ENCODE peak calls at places on chromosomes 3 and 15, in nine cellular contexts. N is aorta; L is stimulated activated CD4-positive, alpha-beta T cell treated with anti-CD3 and anti-CD28 coated beads, Interleukin-4, amount 100 ng/mL, for 4 hours; Z is Ammon's horn; C is foreskin keratinocyte; R is GM03348; S is amniotic stem cell; U is HFFc6; K is psoas muscle. D is an unnamed sample.

GRCh38 chr3:5058463-5058862 is 63.6 kb upstream of the ARL8B start:
- DNase-seq in Z (peak; percentile 51), R (peak; percentile 74), C (peak; percentile 67), U (peak; percentile 75), S (no peak), L (no peak), K (no peak), N (no peak), D (no peak)

GRCh38 chr3:64691051-64691450 is 3.3 kb upstream of the ADAMTS9 start:
- DNase-seq in N (no peak), U (no peak), K (no peak), S (no peak), R (no peak), Z (no peak), C (peak; percentile 11), L (no peak), D (no peak)

GRCh38 chr3:1404270-1404669 is 311.4 kb downstream of the CNTN6 start:
- DNase-seq in U (no peak), N (no peak), L (no peak), S (no peak), R (no peak), Z (peak; percentile 7), C (peak; percentile 15), K (no peak), D (no peak)

GRCh38 chr3:49641921-49642707 is 32.0 kb upstream of the APEH start:
- DNase-seq in Z (no peak), C (no peak), L (no peak), N (no peak), U (no peak), K (peak; percentile 26), S (no peak), R (no peak), D (no peak)

GRCh38 chr3:139561428-139561827 is 21.9 kb upstream of the RBP1 start:
- DNase-seq in R (no peak), S (no peak), L (no peak), Z (no peak), K (no peak), C (no peak), N (no peak), U (no peak), D (no peak)

GRCh38 chr3:69309810-69310209 is 76.1 kb downstream of the FRMD4B start:
- DNase-seq in S (no peak), R (peak; percentile 32), C (peak; percentile 59), Z (no peak), N (no peak), L (no peak), K (no peak), U (peak; percentile 64), D (no peak)

GRCh38 chr3:54931182-54931581 is 3.3 kb upstream of the LRTM1 start:
- DNase-seq in K (no peak), C (no peak), Z (peak; percentile 92), U (no peak), S (no peak), R (no peak), N (no peak), L (no peak), D (no peak)

GRCh38 chr15:73678498-73678897 is 5.7 kb upstream of the CD276 start:
- DNase-seq in L (no peak), K (no peak), C (no peak), U (no peak), R (no peak), N (no peak), S (no peak), Z (no peak), D (no peak)

GRCh38 chr15:70775160-70775559 is 11.8 kb upstream of the UACA start:
- DNase-seq in U (peak; percentile 82), S (peak; percentile 41), Z (no peak), K (no peak), R (peak; percentile 83), L (no peak), N (no peak), C (peak; percentile 76), D (no peak)

GRCh38 chr3:13308406-13308805 is 111.7 kb downstream of the NUP210 start:
- DNase-seq in U (peak; percentile 48), K (peak; percentile 56), N (peak; percentile 65), L (no peak), C (no peak), S (no peak), Z (peak; percentile 82), R (peak; percentile 50), D (no peak)

GRCh38 chr3:156180077-156180476 is 59.7 kb downstream of the KCNAB1 start:
- DNase-seq in K (no peak), R (no peak), U (no peak), L (no peak), N (no peak), C (peak; percentile 40), S (no peak), Z (no peak), D (no peak)

GRCh38 chr3:18841422-18842343 is 306.6 kb upstream of the KCNH8 start:
- DNase-seq in S (no peak), K (no peak), Z (no peak), C (no peak), U (no peak), R (no peak), N (no peak), L (no peak), D (no peak)

GRCh38 chr3:164521644-164522043 is 556.7 kb downstream of the SI start:
- DNase-seq in Z (no peak), R (no peak), U (no peak), N (no peak), C (no peak), L (no peak), K (no peak), S (no peak), D (no peak)

GRCh38 chr3:23567917-23568316 is 237.8 kb upstream of the UBE2E1 start:
- DNase-seq in Z (peak; percentile 9), U (peak; percentile 97), R (peak; percentile 79), L (no peak), N (no peak), K (no peak), C (peak; percentile 95), S (peak; percentile 8), D (no peak)

GRCh38 chr15:45187894-45188830 is at the start of gene SHF:
- DNase-seq in L (peak; percentile 91), C (no peak), N (peak; percentile 86), S (no peak), K (peak; percentile 74), R (peak; percentile 77), U (no peak), Z (peak; percentile 77), D (peak; percentile 76)

GRCh38 chr15:99126195-99126594 is 21.3 kb downstream of the SYNM start:
- DNase-seq in K (peak; percentile 49), Z (no peak), S (no peak), L (no peak), R (no peak), U (no peak), N (no peak), C (no peak), D (no peak)

GRCh38 chr3:40120816-40121215 is 188.7 kb upstream of the EIF1B start:
- DNase-seq in C (peak; percentile 45), U (peak; percentile 60), K (no peak), L (no peak), R (peak; percentile 64), N (no peak), S (peak; percentile 67), Z (peak; percentile 31), D (no peak)

GRCh38 chr15:69666921-69667811 is 214.5 kb downstream of the RPLP1 start:
- DNase-seq in C (no peak), Z (peak; percentile 60), U (no peak), S (no peak), K (no peak), L (no peak), R (no peak), N (no peak), D (no peak)

GRCh38 chr3:47428585-47429145 is 47.1 kb downstream of the SCAP start:
- DNase-seq in C (no peak), R (no peak), N (no peak), K (peak; percentile 4), L (no peak), U (no peak), Z (no peak), S (no peak), D (no peak)

GRCh38 chr3:183069086-183069485 is 30.2 kb downstream of the MCCC1 start:
- DNase-seq in N (no peak), U (no peak), R (no peak), S (no peak), K (no peak), L (no peak), C (no peak), Z (no peak), D (no peak)

GRCh38 chr3:159245871-159246270 is 444.0 kb downstream of the MFSD1 start:
- DNase-seq in L (no peak), C (no peak), N (no peak), S (no peak), K (no peak), U (no peak), R (no peak), Z (no peak), D (no peak)

GRCh38 chr15:80019168-80019745 is 40.2 kb upstream of the ZFAND6 start:
- DNase-seq in R (no peak), Z (no peak), S (no peak), L (no peak), C (no peak), K (no peak), N (no peak), U (no peak), D (no peak)

GRCh38 chr15:51322622-51323296 is 15.6 kb downstream of the CYP19A1 start:
- DNase-seq in N (peak; percentile 83), K (peak; percentile 82), S (no peak), C (no peak), U (no peak), R (peak; percentile 20), L (no peak), Z (peak; percentile 39), D (no peak)

GRCh38 chr15:36161781-36162212 is 417.6 kb upstream of the CDIN1 start:
- DNase-seq in Z (peak; percentile 39), C (peak; percentile 35), S (no peak), L (no peak), N (no peak), U (peak; percentile 11), K (peak; percentile 53), R (peak; percentile 22), D (no peak)

GRCh38 chr3:149726716-149727407 is 25.4 kb downstream of the COMMD2 start:
- DNase-seq in N (no peak), R (peak; percentile 42), L (no peak), S (no peak), Z (no peak), C (peak; percentile 16), K (no peak), U (no peak), D (no peak)

GRCh38 chr3:149134560-149134959 is 5.1 kb downstream of the HPS3 start:
- DNase-seq in N (no peak), S (no peak), U (peak; percentile 69), L (no peak), R (no peak), Z (no peak), C (no peak), K (no peak), D (no peak)

GRCh38 chr3:179743913-179744312 is 91.1 kb downstream of the USP13 start:
- DNase-seq in S (no peak), U (no peak), K (no peak), L (no peak), C (no peak), R (no peak), Z (no peak), N (no peak), D (no peak)

GRCh38 chr3:36381311-36381956 is 1.1 kb downstream of the STAC start:
- DNase-seq in S (no peak), K (no peak), L (no peak), Z (peak; percentile 17), R (peak; percentile 12), U (no peak), C (no peak), N (no peak), D (no peak)

GRCh38 chr15:29131336-29132109 is 138.1 kb downstream of the NSMCE3 start:
- DNase-seq in R (no peak), K (peak; percentile 16), C (no peak), L (no peak), Z (no peak), S (no peak), U (no peak), N (no peak), D (no peak)

GRCh38 chr3:47780727-47781325 is 867 bp downstream of the SMARCC1 start:
- DNase-seq in N (no peak), K (no peak), L (no peak), R (no peak), C (peak; percentile 55), U (peak; percentile 4), Z (no peak), S (no peak), D (no peak)

GRCh38 chr3:133944641-133945441 is 49.2 kb upstream of the RAB6B start:
- DNase-seq in C (peak; percentile 76), K (no peak), L (no peak), R (peak; percentile 31), Z (no peak), N (peak; percentile 68), S (no peak), U (peak; percentile 67), D (peak; percentile 67)

D was measured in uterus.